ENCODE peak calls at places on chromosomes 6 and 20, in six cellular contexts. H, R, W, X, M and K are unnamed samples.

GRCh38 chr6:149963212-149963461 is 606 bp upstream of the ULBP1 start:
- DNase-seq in W (peak), H (no peak), M (no peak), R (no peak), X (no peak), K (no peak)

GRCh38 chr6:85679445-85680123 is 36.9 kb upstream of the SYNCRIP start:
- DNase-seq in H (no peak), R (no peak), X (no peak), M (no peak), W (peak), K (no peak)

GRCh38 chr6:129684903-129685639 is 24.9 kb downstream of the ARHGAP18 start:
- DNase-seq in W (no peak), M (no peak), H (no peak), X (no peak), R (no peak), K (no peak)

GRCh38 chr6:112237644-112238043 is 16.7 kb downstream of the LAMA4 start:
- DNase-seq in M (no peak), W (no peak), X (peak), R (no peak), H (no peak), K (no peak)

GRCh38 chr20:37877832-37878772 is 24.8 kb upstream of the VSTM2L start:
- DNase-seq in W (no peak), X (no peak), M (no peak), R (no peak), H (no peak), K (no peak)

GRCh38 chr20:1810926-1811620 is 84.1 kb upstream of the SIRPA start:
- DNase-seq in M (no peak), R (no peak), W (peak), H (no peak), X (peak), K (no peak)

GRCh38 chr20:62840244-62841197 is 21.1 kb downstream of the TCFL5 start:
- DNase-seq in R (peak), W (no peak), X (no peak), M (no peak), H (no peak), K (no peak)

GRCh38 chr6:160002882-160003281 is 34.0 kb downstream of the IGF2R start:
- DNase-seq in M (no peak), X (no peak), R (no peak), H (no peak), W (no peak), K (no peak)

GRCh38 chr6:18473765-18474164 is 86.6 kb downstream of the RNF144B start:
- DNase-seq in M (no peak), H (no peak), W (no peak), R (no peak), X (no peak), K (no peak)

GRCh38 chr20:63007722-63008488 is 1.1 kb upstream of the BHLHE23 start:
- DNase-seq in R (no peak), X (no peak), M (no peak), W (no peak), H (no peak), K (no peak)

GRCh38 chr20:57688295-57688694 is 21.5 kb downstream of the PMEPA1 start:
- DNase-seq in W (no peak), X (no peak), M (no peak), H (no peak), R (no peak), K (no peak)

GRCh38 chr6:107114872-107115694 is at the start of gene BEND3:
- DNase-seq in M (no peak), W (peak), X (peak), H (no peak), R (peak), K (peak)

GRCh38 chr6:131946992-131947955 is 3.9 kb downstream of the CCN2 start:
- DNase-seq in H (no peak), X (no peak), R (no peak), M (no peak), W (peak), K (no peak)

GRCh38 chr6:34243901-34244884 is 4.6 kb downstream of the SMIM29 start:
- DNase-seq in X (peak), H (peak), R (peak), M (peak), W (peak), K (peak)

GRCh38 chr20:20441259-20441658 is 73.4 kb downstream of the INSM1 start:
- DNase-seq in R (no peak), W (no peak), H (no peak), X (no peak), M (no peak), K (no peak)

GRCh38 chr6:73367761-73368355 is 1.8 kb downstream of the OOEP start:
- DNase-seq in X (no peak), H (no peak), M (no peak), W (no peak), R (no peak), K (no peak)

GRCh38 chr6:108113557-108114519 is 39.3 kb upstream of the OSTM1 start:
- DNase-seq in M (peak), R (no peak), X (peak), H (no peak), W (peak), K (no peak)

GRCh38 chr6:157667211-157668033 is 155.6 kb upstream of the SNX9 start:
- DNase-seq in M (peak), W (peak), R (no peak), H (peak), X (peak), K (peak)

GRCh38 chr6:168407842-168408241 is 33.1 kb upstream of the SMOC2 start:
- DNase-seq in M (no peak), R (no peak), X (no peak), H (no peak), W (no peak), K (no peak)

GRCh38 chr6:135902756-135903331 is 51.3 kb downstream of the PDE7B start:
- DNase-seq in H (no peak), M (no peak), X (no peak), W (no peak), R (no peak), K (no peak)

GRCh38 chr20:57678340-57678739 is 31.5 kb downstream of the PMEPA1 start:
- DNase-seq in M (no peak), X (peak), H (no peak), W (no peak), R (no peak), K (no peak)

GRCh38 chr6:36677059-36677749 is 1.3 kb upstream of the CDKN1A start:
- DNase-seq in H (no peak), X (no peak), R (no peak), W (no peak), M (no peak), K (no peak)

GRCh38 chr6:68635706-68636513 is 828 bp downstream of the ADGRB3 start:
- DNase-seq in M (no peak), W (peak), R (no peak), X (peak), H (no peak), K (no peak)

GRCh38 chr20:61044499-61044898 is 207.6 kb upstream of the CDH4 start:
- DNase-seq in H (no peak), M (no peak), R (no peak), X (no peak), W (peak), K (no peak)

GRCh38 chr6:125858427-125859320 is 67.9 kb downstream of the NCOA7 start:
- DNase-seq in W (peak), R (no peak), H (no peak), M (no peak), X (peak), K (peak)

GRCh38 chr6:57221191-57221935 is 744 bp downstream of the RAB23 start:
- DNase-seq in W (peak), R (peak), X (peak), H (peak), M (no peak), K (peak)

GRCh38 chr6:155080876-155081845 is 86.0 kb downstream of the TIAM2 start:
- DNase-seq in M (no peak), X (no peak), R (no peak), H (no peak), W (peak), K (no peak)

GRCh38 chr6:24522090-24522820 is 27.5 kb downstream of the ALDH5A1 start:
- DNase-seq in R (no peak), X (no peak), W (no peak), H (no peak), M (peak), K (no peak)

GRCh38 chr6:126198581-126198980 is 141.3 kb upstream of the CENPW start:
- DNase-seq in R (no peak), H (no peak), X (no peak), M (no peak), W (no peak), K (no peak)

GRCh38 chr6:12962995-12963394 is 246.4 kb downstream of the PHACTR1 start:
- DNase-seq in H (no peak), W (peak), X (no peak), R (no peak), M (no peak), K (no peak)

GRCh38 chr20:18639501-18639979 is 51.7 kb downstream of the DTD1 start:
- DNase-seq in M (no peak), X (no peak), H (no peak), W (no peak), R (no peak), K (no peak)

GRCh38 chr6:170063851-170064617 is 226.8 kb downstream of the DLL1 start:
- DNase-seq in W (no peak), M (no peak), R (peak), X (no peak), H (no peak), K (no peak)

GRCh38 chr6:48691420-48691819 is 580.4 kb upstream of the PTCHD4 start:
- DNase-seq in M (no peak), R (no peak), W (no peak), X (no peak), H (no peak), K (no peak)

GRCh38 chr6:111784423-111784822 is 88.8 kb downstream of the FYN start:
- DNase-seq in X (no peak), H (no peak), W (peak), R (no peak), M (no peak), K (no peak)

GRCh38 chr6:165889636-165890403 is 226.8 kb upstream of the PDE10A start:
- DNase-seq in R (no peak), X (no peak), H (no peak), M (no peak), W (peak), K (peak)

GRCh38 chr6:118894425-118895240 is 681 bp downstream of the ASF1A start:
- DNase-seq in R (peak), W (peak), X (peak), H (peak), M (no peak), K (peak)

GRCh38 chr6:131894735-131895424 is 56.3 kb downstream of the CCN2 start:
- DNase-seq in X (no peak), W (no peak), H (no peak), R (no peak), M (no peak), K (no peak)